ENCODE peak calls at places on chromosomes 12 and 14, in four cellular contexts. One of them, this sample, is unnamed. For H3K4me1 and H3K27me3, the result is how much of the 10 kb centered on the place peaks cover.

GRCh38 chr12:118982308-118982707 is 967 bp downstream of the SRRM4 start:
- DNase-seq in left ventricle myocardium inferior: no peak
- DNase-seq in lower lobe of right lung: no peak
- DNase-seq in hepatocyte: no peak
- DNase-seq in this sample: no peak

GRCh38 chr12:34625116-34625515 is 602.8 kb downstream of the ALG10 start:
- DNase-seq in hepatocyte: no peak
- DNase-seq in lower lobe of right lung: no peak
- DNase-seq in left ventricle myocardium inferior: no peak
- DNase-seq in this sample: no peak

GRCh38 chr12:54360717-54361456 is 3.4 kb downstream of the GPR84 start:
- DNase-seq in lower lobe of right lung: peak
- DNase-seq in left ventricle myocardium inferior: peak
- DNase-seq in hepatocyte: peak
- DNase-seq in this sample: peak

GRCh38 chr14:85483652-85484051 is 46.3 kb upstream of the FLRT2 start:
- DNase-seq in lower lobe of right lung: no peak
- DNase-seq in left ventricle myocardium inferior: no peak
- DNase-seq in hepatocyte: no peak
- DNase-seq in this sample: no peak

GRCh38 chr12:119727600-119728436 is 59.9 kb downstream of the PRKAB1 start:
- DNase-seq in hepatocyte: no peak
- DNase-seq in lower lobe of right lung: no peak
- DNase-seq in left ventricle myocardium inferior: no peak
- DNase-seq in this sample: no peak

GRCh38 chr14:72786377-72787350 is 107.2 kb downstream of the DPF3 start:
- DNase-seq in lower lobe of right lung: no peak
- DNase-seq in left ventricle myocardium inferior: no peak
- DNase-seq in hepatocyte: no peak
- DNase-seq in this sample: no peak

GRCh38 chr12:27693403-27693802 is 2.8 kb upstream of the REP15 start:
- DNase-seq in lower lobe of right lung: no peak
- DNase-seq in left ventricle myocardium inferior: no peak
- DNase-seq in hepatocyte: no peak
- DNase-seq in this sample: no peak

GRCh38 chr14:41636492-41637392 is 30.1 kb downstream of the LRFN5 start:
- DNase-seq in left ventricle myocardium inferior: no peak
- DNase-seq in hepatocyte: peak
- DNase-seq in lower lobe of right lung: no peak
- DNase-seq in this sample: no peak

GRCh38 chr12:47095446-47096236 is 15.9 kb upstream of the AMIGO2 start:
- DNase-seq in left ventricle myocardium inferior: no peak
- DNase-seq in hepatocyte: no peak
- DNase-seq in lower lobe of right lung: no peak
- DNase-seq in this sample: no peak

GRCh38 chr12:27732281-27732680 is 21.6 kb downstream of the MRPS35 start:
- DNase-seq in lower lobe of right lung: no peak
- DNase-seq in hepatocyte: peak
- DNase-seq in left ventricle myocardium inferior: no peak
- DNase-seq in this sample: peak

GRCh38 chr12:46547421-46548340 is 175.1 kb upstream of the SLC38A2 start:
- DNase-seq in lower lobe of right lung: no peak
- DNase-seq in hepatocyte: no peak
- DNase-seq in left ventricle myocardium inferior: no peak
- DNase-seq in this sample: no peak

GRCh38 chr14:55071870-55072640 is 20.6 kb downstream of the MAPK1IP1L start:
- DNase-seq in hepatocyte: peak
- DNase-seq in left ventricle myocardium inferior: peak
- DNase-seq in lower lobe of right lung: no peak
- DNase-seq in this sample: no peak

GRCh38 chr14:53226553-53226952 is 73.4 kb upstream of the DDHD1 start:
- DNase-seq in lower lobe of right lung: no peak
- DNase-seq in left ventricle myocardium inferior: peak
- DNase-seq in hepatocyte: no peak
- DNase-seq in this sample: no peak

GRCh38 chr14:28609228-28609828 is 157.3 kb upstream of the FOXG1 start:
- DNase-seq in lower lobe of right lung: peak
- DNase-seq in hepatocyte: peak
- DNase-seq in left ventricle myocardium inferior: no peak
- DNase-seq in this sample: peak

GRCh38 chr12:57821474-57822214 is 3.1 kb upstream of the AVIL start:
- DNase-seq in hepatocyte: no peak
- DNase-seq in left ventricle myocardium inferior: no peak
- DNase-seq in lower lobe of right lung: no peak
- DNase-seq in this sample: no peak

GRCh38 chr14:51776102-51776894 is 84.1 kb upstream of the GNG2 start:
- DNase-seq in lower lobe of right lung: no peak
- DNase-seq in left ventricle myocardium inferior: peak
- DNase-seq in hepatocyte: peak
- DNase-seq in this sample: peak

GRCh38 chr12:80186727-80187217 is 87.4 kb downstream of the OTOGL start:
- DNase-seq in lower lobe of right lung: no peak
- DNase-seq in left ventricle myocardium inferior: no peak
- DNase-seq in hepatocyte: peak
- DNase-seq in this sample: peak

GRCh38 chr12:388012-388411 is 1.1 kb downstream of the KDM5A start:
- DNase-seq in hepatocyte: no peak
- DNase-seq in left ventricle myocardium inferior: no peak
- DNase-seq in lower lobe of right lung: no peak
- DNase-seq in this sample: no peak

GRCh38 chr14:37197421-37198272 is at the start of gene MIPOL1:
- DNase-seq in hepatocyte: peak
- DNase-seq in lower lobe of right lung: peak
- DNase-seq in left ventricle myocardium inferior: peak
- DNase-seq in this sample: peak

GRCh38 chr12:76866146-76866545 is 12.7 kb downstream of the CSRP2 start:
- DNase-seq in hepatocyte: no peak
- DNase-seq in lower lobe of right lung: no peak
- DNase-seq in left ventricle myocardium inferior: no peak
- DNase-seq in this sample: no peak

GRCh38 chr14:60878121-60878520 is 102.8 kb downstream of the TRMT5 start:
- DNase-seq in lower lobe of right lung: no peak
- DNase-seq in left ventricle myocardium inferior: no peak
- DNase-seq in hepatocyte: no peak
- DNase-seq in this sample: no peak

GRCh38 chr14:34843011-34843554 is 32.1 kb downstream of the BAZ1A start:
- DNase-seq in hepatocyte: no peak
- DNase-seq in left ventricle myocardium inferior: no peak
- DNase-seq in lower lobe of right lung: no peak
- DNase-seq in this sample: no peak

DNA sequence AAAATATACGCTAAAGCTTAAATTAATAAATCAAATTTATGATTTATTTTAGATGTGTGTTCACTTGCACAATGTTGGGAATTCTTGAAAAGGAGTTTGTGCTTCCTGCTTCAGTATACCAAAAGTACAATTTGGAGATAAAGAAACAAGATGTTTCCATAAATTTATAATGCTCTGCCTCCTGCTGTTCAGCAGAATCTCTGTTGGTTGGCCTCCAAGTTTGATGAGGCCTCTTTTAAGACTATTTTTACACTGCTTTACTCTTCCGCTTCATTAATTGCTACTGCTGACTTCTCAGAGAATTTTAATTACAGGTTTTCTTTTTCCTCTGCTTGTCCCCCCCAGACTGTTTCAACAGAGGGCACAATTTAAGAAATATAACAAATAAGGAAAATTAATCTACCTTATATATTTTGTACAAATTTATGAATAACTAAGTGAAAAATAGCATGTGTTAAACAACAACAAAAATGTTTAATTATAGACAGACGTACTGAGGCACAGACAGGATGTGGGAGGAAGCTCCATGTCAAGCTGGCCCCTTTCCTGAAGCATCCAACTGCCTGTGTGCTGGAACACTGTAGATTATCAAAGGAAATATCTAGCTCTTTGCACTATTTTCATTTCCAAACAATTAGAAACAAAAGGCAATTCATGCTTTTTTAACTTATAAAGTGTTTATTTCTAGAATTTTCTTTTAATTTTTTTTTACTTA is 83.9 kb downstream of the PIK3C2G start:
- DNase-seq in hepatocyte: no peak
- DNase-seq in lower lobe of right lung: no peak
- DNase-seq in left ventricle myocardium inferior: no peak
- DNase-seq in this sample: no peak
- TF ChIP-seq CTCF in hepatocyte: no peak
- TF ChIP-seq CTCF in lower lobe of right lung: no peak
- TF ChIP-seq CTCF in left ventricle myocardium inferior: no peak
- TF ChIP-seq CTCF in this sample: no peak

GRCh38 chr14:105481886-105482454 is 4.7 kb upstream of the CRIP1 start:
- DNase-seq in hepatocyte: peak
- DNase-seq in lower lobe of right lung: peak
- DNase-seq in left ventricle myocardium inferior: peak
- DNase-seq in this sample: peak

GRCh38 chr14:105484069-105484996 is 2.4 kb upstream of the CRIP1 start:
- DNase-seq in hepatocyte: no peak
- DNase-seq in lower lobe of right lung: peak
- DNase-seq in left ventricle myocardium inferior: peak
- DNase-seq in this sample: no peak

GRCh38 chr14:105480807-105481801 is 5.6 kb upstream of the CRIP1 start:
- DNase-seq in left ventricle myocardium inferior: peak
- DNase-seq in lower lobe of right lung: peak
- DNase-seq in hepatocyte: peak
- DNase-seq in this sample: peak

GRCh38 chr14:105483300-105484068 is 3.2 kb upstream of the CRIP1 start:
- DNase-seq in left ventricle myocardium inferior: peak
- DNase-seq in hepatocyte: no peak
- DNase-seq in lower lobe of right lung: no peak
- DNase-seq in this sample: no peak

DNA sequence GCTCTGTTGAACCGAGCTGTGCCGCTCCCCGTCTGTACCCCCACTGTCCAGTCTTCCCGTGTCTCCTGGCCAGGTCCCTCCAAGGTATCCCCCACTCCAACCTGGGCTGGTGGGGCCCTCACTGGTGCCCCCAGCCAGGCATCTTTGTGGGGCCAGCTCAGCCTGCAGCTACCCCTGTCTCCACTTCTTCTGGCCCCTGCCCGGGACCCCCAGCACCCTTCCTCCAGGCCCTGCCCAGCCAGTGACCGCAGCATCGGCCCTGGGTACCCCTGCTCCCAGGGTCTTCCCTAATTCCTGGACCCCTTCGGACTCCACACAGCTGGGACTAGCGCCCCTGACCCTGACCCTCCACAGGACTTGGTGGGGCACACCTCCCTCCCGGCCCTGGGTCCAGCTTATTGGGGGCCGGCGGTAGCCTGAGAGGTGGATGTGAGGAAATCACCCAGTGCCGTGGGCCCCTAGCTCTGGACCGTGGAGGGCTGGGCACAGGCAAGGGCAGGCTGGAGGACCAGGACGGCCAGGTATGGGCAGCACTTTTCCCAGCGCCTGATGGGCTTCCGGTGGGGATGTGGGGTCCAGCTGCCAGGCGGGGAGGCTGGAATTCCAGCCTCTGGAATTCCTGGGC is 4.1 kb upstream of the CRIP1 start:
- DNase-seq in lower lobe of right lung: no peak
- DNase-seq in left ventricle myocardium inferior: no peak
- DNase-seq in hepatocyte: no peak
- DNase-seq in this sample: no peak
- H3K4me1 ChIP-seq in lower lobe of right lung: half or more
- H3K4me1 ChIP-seq in left ventricle myocardium inferior: half or more
- H3K4me1 ChIP-seq in hepatocyte: under half
- H3K4me1 ChIP-seq in this sample: under half

GRCh38 chr14:58536975-58537374 is 100.8 kb upstream of the DACT1 start:
- DNase-seq in lower lobe of right lung: no peak
- DNase-seq in left ventricle myocardium inferior: no peak
- DNase-seq in hepatocyte: no peak
- DNase-seq in this sample: no peak

GRCh38 chr14:58535084-58535483 is 102.7 kb upstream of the DACT1 start:
- DNase-seq in hepatocyte: no peak
- DNase-seq in lower lobe of right lung: no peak
- DNase-seq in left ventricle myocardium inferior: no peak
- DNase-seq in this sample: no peak

GRCh38 chr14:58533417-58533816 is 104.3 kb upstream of the DACT1 start:
- DNase-seq in left ventricle myocardium inferior: no peak
- DNase-seq in lower lobe of right lung: no peak
- DNase-seq in hepatocyte: peak
- DNase-seq in this sample: no peak
- H3K27me3 ChIP-seq in left ventricle myocardium inferior: under half
- H3K27me3 ChIP-seq in lower lobe of right lung: under half
- H3K27me3 ChIP-seq in hepatocyte: under half
- H3K27me3 ChIP-seq in this sample: under half

GRCh38 chr12:44497044-44497443 is 379.1 kb downstream of the NELL2 start:
- DNase-seq in hepatocyte: no peak
- DNase-seq in left ventricle myocardium inferior: no peak
- DNase-seq in lower lobe of right lung: no peak
- DNase-seq in this sample: peak
- TF ChIP-seq CTCF in hepatocyte: peak
- TF ChIP-seq CTCF in left ventricle myocardium inferior: no peak
- TF ChIP-seq CTCF in lower lobe of right lung: no peak
- TF ChIP-seq CTCF in this sample: peak

DNA sequence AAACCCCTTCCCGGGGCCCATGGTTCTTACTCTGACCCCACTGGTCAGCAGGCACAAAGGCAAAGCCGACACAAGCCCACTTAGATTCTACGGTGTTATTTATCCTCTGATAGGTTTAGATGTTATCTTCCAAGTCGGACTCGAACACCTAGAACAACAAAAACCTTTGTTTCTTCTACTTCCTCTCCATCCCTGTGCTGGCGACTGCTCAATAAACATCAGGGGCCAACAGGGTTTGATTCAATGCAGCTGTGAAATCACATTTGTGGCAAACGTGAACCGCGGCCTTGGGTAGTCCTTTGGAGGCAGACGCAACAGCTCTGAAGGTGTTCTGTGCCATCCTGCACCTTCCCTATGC is 87.1 kb downstream of the CHGA start:
- DNase-seq in hepatocyte: no peak
- DNase-seq in lower lobe of right lung: no peak
- DNase-seq in left ventricle myocardium inferior: no peak
- DNase-seq in this sample: no peak
- H3K4me1 ChIP-seq in hepatocyte: under half
- H3K4me1 ChIP-seq in lower lobe of right lung: half or more
- H3K4me1 ChIP-seq in left ventricle myocardium inferior: half or more
- H3K4me1 ChIP-seq in this sample: under half